ENCODE peak calls at places on chromosomes 1 and 21, in four cellular contexts. One of them, this sample, is unnamed.

GRCh38 chr21:35239811-35240219 is 190.7 kb upstream of the RUNX1 start:
- DNase-seq in heart right ventricle: peak; percentile 29
- DNase-seq in mucosa of descending colon: no peak
- DNase-seq in hepatocyte: no peak
- DNase-seq in this sample: no peak

GRCh38 chr1:44219301-44219626 is 6.0 kb downstream of the DMAP1 start:
- DNase-seq in hepatocyte: no peak
- DNase-seq in heart right ventricle: no peak
- DNase-seq in mucosa of descending colon: no peak
- DNase-seq in this sample: no peak

GRCh38 chr1:25889470-25889869 is 14.0 kb upstream of the PAQR7 start:
- DNase-seq in mucosa of descending colon: no peak
- DNase-seq in hepatocyte: no peak
- DNase-seq in heart right ventricle: no peak
- DNase-seq in this sample: no peak

GRCh38 chr1:110612060-110612745 is 6.0 kb upstream of the KCNA2 start:
- DNase-seq in heart right ventricle: no peak
- DNase-seq in mucosa of descending colon: no peak
- DNase-seq in hepatocyte: peak; percentile 75
- DNase-seq in this sample: no peak

GRCh38 chr1:167223144-167224103 is 2.7 kb downstream of the POU2F1 start:
- DNase-seq in hepatocyte: peak; percentile 28
- DNase-seq in mucosa of descending colon: no peak
- DNase-seq in heart right ventricle: no peak
- DNase-seq in this sample: no peak

GRCh38 chr1:202361701-202362100 is 13.2 kb downstream of the PPP1R12B start:
- DNase-seq in hepatocyte: no peak
- DNase-seq in heart right ventricle: no peak
- DNase-seq in mucosa of descending colon: no peak
- DNase-seq in this sample: no peak

GRCh38 chr1:159798893-159799292 is 3.3 kb upstream of the FCRL6 start:
- DNase-seq in heart right ventricle: peak; percentile 31
- DNase-seq in mucosa of descending colon: no peak
- DNase-seq in hepatocyte: peak; percentile 82
- DNase-seq in this sample: no peak

GRCh38 chr1:87594736-87595383 is 266.2 kb downstream of the LMO4 start:
- DNase-seq in mucosa of descending colon: no peak
- DNase-seq in hepatocyte: peak; percentile 56
- DNase-seq in heart right ventricle: no peak
- DNase-seq in this sample: no peak

GRCh38 chr1:51616903-51617708 is at the start of gene OSBPL9:
- DNase-seq in hepatocyte: peak; percentile 96
- DNase-seq in heart right ventricle: peak; percentile 87
- DNase-seq in mucosa of descending colon: peak; percentile 91
- DNase-seq in this sample: peak; percentile 99

GRCh38 chr1:235739631-235740030 is 90.0 kb upstream of the GNG4 start:
- DNase-seq in hepatocyte: no peak
- DNase-seq in mucosa of descending colon: no peak
- DNase-seq in heart right ventricle: no peak
- DNase-seq in this sample: no peak

GRCh38 chr1:221715321-221716169 is 26.3 kb downstream of the DUSP10 start:
- DNase-seq in mucosa of descending colon: no peak
- DNase-seq in hepatocyte: peak; percentile 47
- DNase-seq in heart right ventricle: no peak
- DNase-seq in this sample: no peak

GRCh38 chr1:157652859-157653493 is 47.6 kb downstream of the FCRL3 start:
- DNase-seq in heart right ventricle: no peak
- DNase-seq in hepatocyte: no peak
- DNase-seq in mucosa of descending colon: no peak
- DNase-seq in this sample: no peak

GRCh38 chr1:238681021-238681420 is 705.3 kb upstream of the CHRM3 start:
- DNase-seq in mucosa of descending colon: no peak
- DNase-seq in heart right ventricle: no peak
- DNase-seq in hepatocyte: no peak
- DNase-seq in this sample: no peak

GRCh38 chr1:209835782-209836298 is 8.1 kb downstream of the UTP25 start:
- DNase-seq in mucosa of descending colon: no peak
- DNase-seq in hepatocyte: no peak
- DNase-seq in heart right ventricle: no peak
- DNase-seq in this sample: no peak

GRCh38 chr1:11648039-11648438 is 6.2 kb downstream of the FBXO2 start:
- DNase-seq in heart right ventricle: peak; percentile 41
- DNase-seq in mucosa of descending colon: no peak
- DNase-seq in hepatocyte: no peak
- DNase-seq in this sample: no peak

GRCh38 chr1:35505911-35506798 is 51.0 kb downstream of the KIAA0319L start:
- DNase-seq in mucosa of descending colon: no peak
- DNase-seq in heart right ventricle: no peak
- DNase-seq in hepatocyte: no peak
- DNase-seq in this sample: no peak

GRCh38 chr1:94919241-94920030 is 7.5 kb downstream of the CNN3 start:
- DNase-seq in heart right ventricle: no peak
- DNase-seq in mucosa of descending colon: no peak
- DNase-seq in hepatocyte: no peak
- DNase-seq in this sample: no peak

GRCh38 chr1:116018007-116018406 is 41.7 kb downstream of the SLC22A15 start:
- DNase-seq in heart right ventricle: no peak
- DNase-seq in mucosa of descending colon: no peak
- DNase-seq in hepatocyte: no peak
- DNase-seq in this sample: no peak

GRCh38 chr1:20698195-20698910 is 19.5 kb downstream of the KIF17 start:
- DNase-seq in hepatocyte: peak; percentile 41
- DNase-seq in heart right ventricle: no peak
- DNase-seq in mucosa of descending colon: no peak
- DNase-seq in this sample: no peak

GRCh38 chr1:55610203-55610602 is 395.0 kb upstream of the USP24 start:
- DNase-seq in hepatocyte: no peak
- DNase-seq in mucosa of descending colon: no peak
- DNase-seq in heart right ventricle: no peak
- DNase-seq in this sample: peak; percentile 57

GRCh38 chr1:84780000-84780716 is 89.9 kb upstream of the SSX2IP start:
- DNase-seq in heart right ventricle: no peak
- DNase-seq in mucosa of descending colon: no peak
- DNase-seq in hepatocyte: no peak
- DNase-seq in this sample: no peak

GRCh38 chr1:100646000-100646399 is 73.5 kb upstream of the VCAM1 start:
- DNase-seq in hepatocyte: no peak
- DNase-seq in mucosa of descending colon: no peak
- DNase-seq in heart right ventricle: no peak
- DNase-seq in this sample: no peak

GRCh38 chr1:227445746-227446145 is 117.6 kb upstream of the ZNF678 start:
- DNase-seq in hepatocyte: no peak
- DNase-seq in mucosa of descending colon: no peak
- DNase-seq in heart right ventricle: no peak
- DNase-seq in this sample: no peak

GRCh38 chr1:56516539-56517252 is 62.7 kb downstream of the PLPP3 start:
- DNase-seq in mucosa of descending colon: no peak
- DNase-seq in hepatocyte: peak; percentile 81
- DNase-seq in heart right ventricle: no peak
- DNase-seq in this sample: no peak

GRCh38 chr1:19384113-19384512 is 72.0 kb downstream of the SLC66A1 start:
- DNase-seq in heart right ventricle: no peak
- DNase-seq in hepatocyte: peak; percentile 77
- DNase-seq in mucosa of descending colon: no peak
- DNase-seq in this sample: no peak

GRCh38 chr1:96559707-96560588 is 161.6 kb upstream of the PTBP2 start:
- DNase-seq in hepatocyte: no peak
- DNase-seq in mucosa of descending colon: no peak
- DNase-seq in heart right ventricle: no peak
- DNase-seq in this sample: no peak

GRCh38 chr1:225849905-225850304 is 32.3 kb downstream of the TMEM63A start:
- DNase-seq in heart right ventricle: peak; percentile 61
- DNase-seq in mucosa of descending colon: peak; percentile 68
- DNase-seq in hepatocyte: no peak
- DNase-seq in this sample: no peak

GRCh38 chr1:16032388-16033100 is 10.7 kb downstream of the CLCNKA start:
- DNase-seq in mucosa of descending colon: peak; percentile 81
- DNase-seq in heart right ventricle: peak; percentile 87
- DNase-seq in hepatocyte: peak; percentile 95
- DNase-seq in this sample: no peak

GRCh38 chr1:155064109-155064812 is 721 bp downstream of the EFNA4 start:
- DNase-seq in hepatocyte: peak; percentile 81
- DNase-seq in mucosa of descending colon: peak; percentile 65
- DNase-seq in heart right ventricle: no peak
- DNase-seq in this sample: no peak

GRCh38 chr21:27513825-27514224 is 546.9 kb upstream of the ADAMTS5 start:
- DNase-seq in mucosa of descending colon: no peak
- DNase-seq in heart right ventricle: no peak
- DNase-seq in hepatocyte: no peak
- DNase-seq in this sample: no peak
- H3K9me3 ChIP-seq in mucosa of descending colon: peaks cover 6% of the 10 kb centered on the region
- H3K9me3 ChIP-seq in heart right ventricle: peaks cover 19% of the 10 kb centered on the region
- H3K9me3 ChIP-seq in hepatocyte: no peaks in the 10 kb centered on the region
- H3K9me3 ChIP-seq in this sample: no peaks in the 10 kb centered on the region

GRCh38 chr1:79988401-79988800 is 981.9 kb upstream of the ADGRL4 start:
- DNase-seq in mucosa of descending colon: no peak
- DNase-seq in heart right ventricle: no peak
- DNase-seq in hepatocyte: no peak
- DNase-seq in this sample: no peak
- H3K9me3 ChIP-seq in mucosa of descending colon: no peaks in the 10 kb centered on the region
- H3K9me3 ChIP-seq in heart right ventricle: no peaks in the 10 kb centered on the region
- H3K9me3 ChIP-seq in hepatocyte: no peaks in the 10 kb centered on the region
- H3K9me3 ChIP-seq in this sample: no peaks in the 10 kb centered on the region

GRCh38 chr1:4170548-4170947 is 270.5 kb upstream of the C1orf174 start:
- DNase-seq in mucosa of descending colon: no peak
- DNase-seq in hepatocyte: no peak
- DNase-seq in heart right ventricle: no peak
- DNase-seq in this sample: no peak

GRCh38 chr1:4171480-4172450 is 271.7 kb upstream of the C1orf174 start:
- DNase-seq in heart right ventricle: no peak
- DNase-seq in mucosa of descending colon: no peak
- DNase-seq in hepatocyte: no peak
- DNase-seq in this sample: peak; percentile 89

GRCh38 chr1:4169991-4170390 is 269.9 kb upstream of the C1orf174 start:
- DNase-seq in hepatocyte: no peak
- DNase-seq in heart right ventricle: no peak
- DNase-seq in mucosa of descending colon: no peak
- DNase-seq in this sample: no peak

GRCh38 chr1:4172659-4173599 is 272.9 kb upstream of the C1orf174 start:
- DNase-seq in mucosa of descending colon: no peak
- DNase-seq in hepatocyte: no peak
- DNase-seq in heart right ventricle: no peak
- DNase-seq in this sample: peak; percentile 74

DNA sequence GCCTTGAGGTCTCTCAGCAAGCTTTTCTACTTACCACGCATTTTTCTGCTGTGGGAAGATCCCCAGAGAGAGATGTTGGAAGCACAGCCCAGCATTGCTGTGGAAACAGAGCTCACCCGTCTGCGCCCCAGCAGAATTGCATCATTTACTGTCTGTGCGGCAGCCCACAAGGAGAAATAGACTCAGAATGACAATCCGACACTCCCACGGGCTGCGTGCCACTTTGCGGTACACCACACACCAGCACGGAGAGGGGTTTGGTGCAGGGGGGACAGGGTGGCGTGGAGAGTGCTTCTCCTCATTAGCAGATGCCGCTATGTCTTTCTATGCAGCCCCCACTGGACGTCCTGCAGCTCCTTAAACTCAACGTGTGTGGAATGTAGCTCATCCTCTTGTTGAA is 270.9 kb upstream of the C1orf174 start:
- DNase-seq in mucosa of descending colon: no peak
- DNase-seq in heart right ventricle: no peak
- DNase-seq in hepatocyte: no peak
- DNase-seq in this sample: no peak
- H3K9me3 ChIP-seq in mucosa of descending colon: no peaks in the 10 kb centered on the region
- H3K9me3 ChIP-seq in heart right ventricle: no peaks in the 10 kb centered on the region
- H3K9me3 ChIP-seq in hepatocyte: no peaks in the 10 kb centered on the region
- H3K9me3 ChIP-seq in this sample: no peaks in the 10 kb centered on the region

GRCh38 chr21:18987515-18988026 is 584.0 kb upstream of the TMPRSS15 start:
- DNase-seq in heart right ventricle: no peak
- DNase-seq in hepatocyte: no peak
- DNase-seq in mucosa of descending colon: no peak
- DNase-seq in this sample: no peak

GRCh38 chr21:18986197-18986596 is 582.6 kb upstream of the TMPRSS15 start:
- DNase-seq in heart right ventricle: no peak
- DNase-seq in mucosa of descending colon: no peak
- DNase-seq in hepatocyte: no peak
- DNase-seq in this sample: no peak

DNA sequence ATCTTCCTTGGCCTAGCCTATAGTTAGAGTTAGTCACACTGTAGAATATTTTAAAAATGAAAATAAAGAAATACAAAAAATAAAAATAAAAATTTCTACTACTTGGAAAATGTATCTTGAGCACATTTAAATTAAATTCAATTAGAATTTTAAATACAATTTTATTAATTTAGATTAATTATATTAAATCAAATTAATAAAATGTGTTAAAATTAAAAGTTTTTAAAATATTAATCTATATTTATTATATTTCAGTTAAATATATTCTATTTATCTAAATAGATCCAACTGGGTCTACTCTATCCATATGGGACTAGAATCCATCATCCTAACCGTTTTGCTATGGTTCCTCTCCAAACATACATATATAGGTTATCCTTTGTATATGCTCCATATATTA is 588.3 kb upstream of the TMPRSS15 start:
- DNase-seq in hepatocyte: no peak
- DNase-seq in heart right ventricle: no peak
- DNase-seq in mucosa of descending colon: no peak
- DNase-seq in this sample: no peak
- H3K9me3 ChIP-seq in hepatocyte: no peaks in the 10 kb centered on the region
- H3K9me3 ChIP-seq in heart right ventricle: no peaks in the 10 kb centered on the region
- H3K9me3 ChIP-seq in mucosa of descending colon: no peaks in the 10 kb centered on the region
- H3K9me3 ChIP-seq in this sample: no peaks in the 10 kb centered on the region

DNA sequence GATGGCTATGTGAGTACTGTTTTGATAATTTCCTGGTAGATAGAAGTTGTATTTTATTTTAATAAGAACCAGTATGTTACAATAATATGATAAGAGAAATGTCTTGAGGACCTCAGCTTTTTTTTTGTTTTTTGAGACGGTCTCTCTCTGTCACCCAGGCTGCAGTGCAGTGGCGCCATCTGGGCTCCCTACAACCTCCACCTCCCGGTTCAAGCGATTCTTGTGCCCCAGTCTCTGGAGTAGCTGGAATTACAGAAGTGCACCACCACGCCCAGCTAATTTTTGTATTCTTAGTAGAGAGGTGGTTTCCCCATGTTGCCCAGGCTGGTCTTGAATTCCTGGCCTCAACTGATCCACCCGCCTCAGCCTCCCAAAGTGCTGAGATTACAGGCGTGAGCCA is 968.1 kb upstream of the ADGRL4 start:
- DNase-seq in hepatocyte: no peak
- DNase-seq in heart right ventricle: no peak
- DNase-seq in mucosa of descending colon: no peak
- DNase-seq in this sample: no peak
- H3K9me3 ChIP-seq in hepatocyte: no peaks in the 10 kb centered on the region
- H3K9me3 ChIP-seq in heart right ventricle: no peaks in the 10 kb centered on the region
- H3K9me3 ChIP-seq in mucosa of descending colon: no peaks in the 10 kb centered on the region
- H3K9me3 ChIP-seq in this sample: no peaks in the 10 kb centered on the region

DNA sequence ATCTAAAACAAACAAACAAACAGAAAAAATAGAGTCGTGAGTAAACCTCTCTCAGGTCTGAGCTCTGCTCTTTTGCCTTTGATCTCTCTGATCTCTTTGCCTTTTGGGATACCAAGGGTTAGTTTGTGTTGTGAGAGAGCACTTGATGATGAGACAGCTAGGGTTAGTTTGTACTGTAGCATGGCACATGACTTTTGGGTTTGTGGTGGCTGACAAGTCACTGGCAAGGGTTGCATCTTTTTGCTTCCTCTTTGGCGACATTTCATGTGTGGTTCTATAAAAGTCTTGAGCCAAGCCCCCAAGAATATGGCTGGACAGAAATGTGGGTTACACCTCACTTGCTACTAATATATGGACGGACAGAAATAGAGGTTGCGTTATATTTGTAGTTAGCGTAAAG is 60.5 kb downstream of the TESK2 start:
- DNase-seq in hepatocyte: no peak
- DNase-seq in heart right ventricle: no peak
- DNase-seq in mucosa of descending colon: no peak
- DNase-seq in this sample: no peak
- H3K9me3 ChIP-seq in hepatocyte: no peaks in the 10 kb centered on the region
- H3K9me3 ChIP-seq in heart right ventricle: no peaks in the 10 kb centered on the region
- H3K9me3 ChIP-seq in mucosa of descending colon: no peaks in the 10 kb centered on the region
- H3K9me3 ChIP-seq in this sample: no peaks in the 10 kb centered on the region